ENCODE peak calls at places on chromosomes 12 and 14, in ten cellular contexts. One of them, this sample, is unnamed.
A peak's percentile ranks its signal among the peaks of the same experiment; 100 is the strongest.

GRCh38 chr12:53380797-53381738 is 1.1 kb downstream of the SP1 start:
- DNase-seq in mammary epithelial cell: peak; percentile 65
- DNase-seq in CD8-positive, alpha-beta T cell: no peak
- DNase-seq in aorta: peak; percentile 52
- DNase-seq in upper lobe of left lung: no peak
- DNase-seq in thoracic aorta: no peak
- DNase-seq in kidney epithelial cell: no peak
- DNase-seq in kidney: peak; percentile 66
- DNase-seq in K562: no peak
- DNase-seq in CD4-positive, CD25-positive, alpha-beta regulatory T cell: no peak
- DNase-seq in this sample: no peak

GRCh38 chr12:48021485-48022179 is 17.4 kb upstream of the COL2A1 start:
- DNase-seq in mammary epithelial cell: no peak
- DNase-seq in CD8-positive, alpha-beta T cell: no peak
- DNase-seq in aorta: no peak
- DNase-seq in upper lobe of left lung: peak; percentile 30
- DNase-seq in thoracic aorta: no peak
- DNase-seq in kidney epithelial cell: no peak
- DNase-seq in kidney: no peak
- DNase-seq in K562: no peak
- DNase-seq in CD4-positive, CD25-positive, alpha-beta regulatory T cell: no peak
- DNase-seq in this sample: no peak

GRCh38 chr14:68598621-68599447 is 194.0 kb downstream of the ZFP36L1 start:
- DNase-seq in mammary epithelial cell: peak; percentile 94
- DNase-seq in CD8-positive, alpha-beta T cell: no peak
- DNase-seq in aorta: peak; percentile 87
- DNase-seq in upper lobe of left lung: peak; percentile 86
- DNase-seq in thoracic aorta: peak; percentile 21
- DNase-seq in kidney epithelial cell: peak; percentile 75
- DNase-seq in kidney: no peak
- DNase-seq in K562: no peak
- DNase-seq in CD4-positive, CD25-positive, alpha-beta regulatory T cell: no peak
- DNase-seq in this sample: no peak

GRCh38 chr14:99281396-99281795 is 9.4 kb upstream of the BCL11B start:
- DNase-seq in mammary epithelial cell: no peak
- DNase-seq in CD8-positive, alpha-beta T cell: no peak
- DNase-seq in aorta: no peak
- DNase-seq in upper lobe of left lung: no peak
- DNase-seq in thoracic aorta: no peak
- DNase-seq in kidney epithelial cell: no peak
- DNase-seq in kidney: no peak
- DNase-seq in K562: no peak
- DNase-seq in CD4-positive, CD25-positive, alpha-beta regulatory T cell: no peak
- DNase-seq in this sample: no peak

GRCh38 chr12:42076976-42077375 is 67.7 kb downstream of the GXYLT1 start:
- DNase-seq in mammary epithelial cell: no peak
- DNase-seq in CD8-positive, alpha-beta T cell: no peak
- DNase-seq in aorta: no peak
- DNase-seq in upper lobe of left lung: no peak
- DNase-seq in thoracic aorta: no peak
- DNase-seq in kidney epithelial cell: no peak
- DNase-seq in kidney: no peak
- DNase-seq in K562: peak; percentile 10
- DNase-seq in CD4-positive, CD25-positive, alpha-beta regulatory T cell: no peak
- DNase-seq in this sample: no peak

GRCh38 chr14:104658325-104658712 is 31.1 kb upstream of the INF2 start:
- DNase-seq in mammary epithelial cell: no peak
- DNase-seq in CD8-positive, alpha-beta T cell: no peak
- DNase-seq in aorta: no peak
- DNase-seq in upper lobe of left lung: no peak
- DNase-seq in thoracic aorta: no peak
- DNase-seq in kidney epithelial cell: no peak
- DNase-seq in kidney: no peak
- DNase-seq in K562: no peak
- DNase-seq in CD4-positive, CD25-positive, alpha-beta regulatory T cell: no peak
- DNase-seq in this sample: no peak

GRCh38 chr12:53495903-53496751 is 3.1 kb downstream of the MAP3K12 start:
- DNase-seq in mammary epithelial cell: no peak
- DNase-seq in CD8-positive, alpha-beta T cell: no peak
- DNase-seq in aorta: peak; percentile 80
- DNase-seq in upper lobe of left lung: peak; percentile 58
- DNase-seq in thoracic aorta: no peak
- DNase-seq in kidney epithelial cell: no peak
- DNase-seq in kidney: peak; percentile 86
- DNase-seq in K562: peak; percentile 65
- DNase-seq in CD4-positive, CD25-positive, alpha-beta regulatory T cell: no peak
- DNase-seq in this sample: no peak

GRCh38 chr12:46926536-46926935 is 100.7 kb upstream of the SLC38A4 start:
- DNase-seq in mammary epithelial cell: no peak
- DNase-seq in CD8-positive, alpha-beta T cell: no peak
- DNase-seq in aorta: no peak
- DNase-seq in upper lobe of left lung: no peak
- DNase-seq in thoracic aorta: no peak
- DNase-seq in kidney epithelial cell: no peak
- DNase-seq in kidney: no peak
- DNase-seq in K562: no peak
- DNase-seq in CD4-positive, CD25-positive, alpha-beta regulatory T cell: no peak
- DNase-seq in this sample: no peak

DNA sequence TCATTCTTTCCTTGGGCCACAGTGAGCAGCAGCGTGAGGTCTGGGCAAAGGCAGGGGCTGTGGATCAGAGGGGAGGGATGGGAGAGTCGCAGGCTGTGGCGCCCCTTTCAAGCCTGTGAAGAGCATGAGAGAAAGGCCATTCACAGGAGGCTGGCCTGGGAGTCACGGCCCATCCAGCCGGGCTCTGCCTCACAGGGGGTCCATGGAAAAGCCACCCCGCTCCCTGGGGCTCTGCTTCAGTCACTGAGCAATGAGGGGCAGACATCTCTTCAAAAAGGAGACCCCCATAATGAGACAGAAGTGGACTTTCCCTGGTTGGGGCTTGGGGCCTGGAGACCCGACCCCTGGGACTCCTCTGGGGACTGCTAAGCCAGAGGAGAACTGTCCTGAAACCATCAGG is 117.0 kb upstream of the GSC start:
- DNase-seq in mammary epithelial cell: no peak
- DNase-seq in CD8-positive, alpha-beta T cell: no peak
- DNase-seq in aorta: no peak
- DNase-seq in upper lobe of left lung: no peak
- DNase-seq in thoracic aorta: no peak
- DNase-seq in kidney epithelial cell: no peak
- DNase-seq in kidney: no peak
- DNase-seq in K562: no peak
- DNase-seq in CD4-positive, CD25-positive, alpha-beta regulatory T cell: no peak
- DNase-seq in this sample: no peak
- H3K36me3 ChIP-seq in mammary epithelial cell: no peaks in the 10 kb centered on the region
- H3K36me3 ChIP-seq in CD8-positive, alpha-beta T cell: no peaks in the 10 kb centered on the region
- H3K36me3 ChIP-seq in aorta: no peaks in the 10 kb centered on the region
- H3K36me3 ChIP-seq in upper lobe of left lung: no peaks in the 10 kb centered on the region
- H3K36me3 ChIP-seq in thoracic aorta: no peaks in the 10 kb centered on the region
- H3K36me3 ChIP-seq in kidney epithelial cell: no peaks in the 10 kb centered on the region
- H3K36me3 ChIP-seq in kidney: no peaks in the 10 kb centered on the region
- H3K36me3 ChIP-seq in K562: no peaks in the 10 kb centered on the region
- H3K36me3 ChIP-seq in CD4-positive, CD25-positive, alpha-beta regulatory T cell: no peaks in the 10 kb centered on the region
- H3K36me3 ChIP-seq in this sample: no peaks in the 10 kb centered on the region

GRCh38 chr14:20988717-20989116 is 1.1 kb upstream of the METTL17 start:
- DNase-seq in mammary epithelial cell: no peak
- DNase-seq in CD8-positive, alpha-beta T cell: no peak
- DNase-seq in aorta: peak; percentile 56
- DNase-seq in upper lobe of left lung: peak; percentile 35
- DNase-seq in thoracic aorta: no peak
- DNase-seq in kidney epithelial cell: no peak
- DNase-seq in kidney: no peak
- DNase-seq in K562: no peak
- DNase-seq in CD4-positive, CD25-positive, alpha-beta regulatory T cell: no peak
- DNase-seq in this sample: no peak
- H3K4me3 ChIP-seq in mammary epithelial cell: no peak overlapping the region
- H3K4me3 ChIP-seq in CD8-positive, alpha-beta T cell: no peak overlapping the region
- H3K4me3 ChIP-seq in aorta: no peak overlapping the region
- H3K4me3 ChIP-seq in upper lobe of left lung: no peak overlapping the region
- H3K4me3 ChIP-seq in thoracic aorta: peak overlapping the region; percentile 88
- H3K4me3 ChIP-seq in kidney epithelial cell: no peak overlapping the region
- H3K4me3 ChIP-seq in kidney: peak overlapping the region; percentile 93
- H3K4me3 ChIP-seq in K562: no peak overlapping the region
- H3K4me3 ChIP-seq in CD4-positive, CD25-positive, alpha-beta regulatory T cell: peak overlapping the region; percentile 90
- H3K4me3 ChIP-seq in this sample: no peak overlapping the region

GRCh38 chr14:45028107-45028626 is 55.7 kb upstream of the PRPF39 start:
- DNase-seq in mammary epithelial cell: no peak
- DNase-seq in CD8-positive, alpha-beta T cell: no peak
- DNase-seq in aorta: no peak
- DNase-seq in upper lobe of left lung: no peak
- DNase-seq in thoracic aorta: no peak
- DNase-seq in kidney epithelial cell: no peak
- DNase-seq in kidney: no peak
- DNase-seq in K562: no peak
- DNase-seq in CD4-positive, CD25-positive, alpha-beta regulatory T cell: no peak
- DNase-seq in this sample: no peak
- H3K36me3 ChIP-seq in mammary epithelial cell: peaks cover 6% of the 10 kb centered on the region
- H3K36me3 ChIP-seq in CD8-positive, alpha-beta T cell: peaks cover 3% of the 10 kb centered on the region
- H3K36me3 ChIP-seq in aorta: peaks cover 2% of the 10 kb centered on the region
- H3K36me3 ChIP-seq in upper lobe of left lung: peaks cover 60% of the 10 kb centered on the region
- H3K36me3 ChIP-seq in thoracic aorta: peaks cover 15% of the 10 kb centered on the region
- H3K36me3 ChIP-seq in kidney epithelial cell: no peaks in the 10 kb centered on the region
- H3K36me3 ChIP-seq in kidney: peaks cover 14% of the 10 kb centered on the region
- H3K36me3 ChIP-seq in K562: no peaks in the 10 kb centered on the region
- H3K36me3 ChIP-seq in CD4-positive, CD25-positive, alpha-beta regulatory T cell: peaks cover 9% of the 10 kb centered on the region
- H3K36me3 ChIP-seq in this sample: peaks cover 37% of the 10 kb centered on the region

GRCh38 chr14:61470954-61471279 is 149.5 kb downstream of the PRKCH start:
- DNase-seq in mammary epithelial cell: no peak
- DNase-seq in CD8-positive, alpha-beta T cell: no peak
- DNase-seq in aorta: no peak
- DNase-seq in upper lobe of left lung: no peak
- DNase-seq in thoracic aorta: no peak
- DNase-seq in kidney epithelial cell: no peak
- DNase-seq in kidney: no peak
- DNase-seq in K562: no peak
- DNase-seq in CD4-positive, CD25-positive, alpha-beta regulatory T cell: no peak
- DNase-seq in this sample: no peak

GRCh38 chr14:61471297-61471980 is 150.1 kb downstream of the PRKCH start:
- DNase-seq in mammary epithelial cell: no peak
- DNase-seq in CD8-positive, alpha-beta T cell: no peak
- DNase-seq in aorta: no peak
- DNase-seq in upper lobe of left lung: no peak
- DNase-seq in thoracic aorta: no peak
- DNase-seq in kidney epithelial cell: no peak
- DNase-seq in kidney: no peak
- DNase-seq in K562: no peak
- DNase-seq in CD4-positive, CD25-positive, alpha-beta regulatory T cell: no peak
- DNase-seq in this sample: peak; percentile 54

GRCh38 chr14:61472801-61473376 is 151.5 kb downstream of the PRKCH start:
- DNase-seq in mammary epithelial cell: no peak
- DNase-seq in CD8-positive, alpha-beta T cell: peak; percentile 73
- DNase-seq in aorta: no peak
- DNase-seq in upper lobe of left lung: no peak
- DNase-seq in thoracic aorta: no peak
- DNase-seq in kidney epithelial cell: no peak
- DNase-seq in kidney: no peak
- DNase-seq in K562: no peak
- DNase-seq in CD4-positive, CD25-positive, alpha-beta regulatory T cell: peak; percentile 60
- DNase-seq in this sample: no peak

GRCh38 chr14:61470261-61470953 is 149.0 kb downstream of the PRKCH start:
- DNase-seq in mammary epithelial cell: peak; percentile 79
- DNase-seq in CD8-positive, alpha-beta T cell: no peak
- DNase-seq in aorta: no peak
- DNase-seq in upper lobe of left lung: no peak
- DNase-seq in thoracic aorta: no peak
- DNase-seq in kidney epithelial cell: peak; percentile 66
- DNase-seq in kidney: no peak
- DNase-seq in K562: no peak
- DNase-seq in CD4-positive, CD25-positive, alpha-beta regulatory T cell: no peak
- DNase-seq in this sample: peak; percentile 89

GRCh38 chr14:61472025-61472672 is 150.8 kb downstream of the PRKCH start:
- DNase-seq in mammary epithelial cell: peak; percentile 97
- DNase-seq in CD8-positive, alpha-beta T cell: peak; percentile 49
- DNase-seq in aorta: no peak
- DNase-seq in upper lobe of left lung: no peak
- DNase-seq in thoracic aorta: no peak
- DNase-seq in kidney epithelial cell: peak; percentile 97
- DNase-seq in kidney: no peak
- DNase-seq in K562: no peak
- DNase-seq in CD4-positive, CD25-positive, alpha-beta regulatory T cell: peak; percentile 35
- DNase-seq in this sample: peak; percentile 94
- H3K4me3 ChIP-seq in mammary epithelial cell: peak overlapping the region; percentile 49
- H3K4me3 ChIP-seq in CD8-positive, alpha-beta T cell: peak overlapping the region; percentile 10
- H3K4me3 ChIP-seq in aorta: no peak overlapping the region
- H3K4me3 ChIP-seq in upper lobe of left lung: peak overlapping the region; percentile 30
- H3K4me3 ChIP-seq in thoracic aorta: peak overlapping the region; percentile 69
- H3K4me3 ChIP-seq in kidney epithelial cell: peak overlapping the region; percentile 8
- H3K4me3 ChIP-seq in kidney: peak overlapping the region; percentile 47
- H3K4me3 ChIP-seq in K562: no peak overlapping the region
- H3K4me3 ChIP-seq in CD4-positive, CD25-positive, alpha-beta regulatory T cell: peak overlapping the region; percentile 78
- H3K4me3 ChIP-seq in this sample: peak overlapping the region; percentile 57

DNA sequence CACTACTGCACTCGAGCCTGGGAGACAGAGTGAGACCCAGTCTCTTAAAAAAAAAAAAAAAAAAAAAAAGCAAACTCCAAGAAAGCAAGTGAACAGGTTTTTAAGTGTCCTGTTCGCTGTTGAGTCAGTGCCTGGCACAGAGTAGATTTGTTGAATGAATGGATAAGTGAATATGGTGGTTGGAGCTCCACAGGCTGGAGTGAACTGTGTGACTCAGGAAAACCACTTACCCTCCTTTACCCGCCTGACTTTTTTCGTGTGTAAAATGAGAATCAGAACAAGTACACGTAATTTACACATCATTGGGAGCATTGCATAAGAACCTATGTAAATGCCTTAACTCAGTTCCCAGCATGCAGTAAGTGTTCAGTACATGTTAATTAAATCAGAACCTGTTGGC is 24.0 kb upstream of the ESRRB start:
- DNase-seq in mammary epithelial cell: no peak
- DNase-seq in CD8-positive, alpha-beta T cell: no peak
- DNase-seq in aorta: no peak
- DNase-seq in upper lobe of left lung: no peak
- DNase-seq in thoracic aorta: no peak
- DNase-seq in kidney epithelial cell: no peak
- DNase-seq in kidney: no peak
- DNase-seq in K562: no peak
- DNase-seq in CD4-positive, CD25-positive, alpha-beta regulatory T cell: no peak
- DNase-seq in this sample: no peak
- H3K36me3 ChIP-seq in mammary epithelial cell: no peaks in the 10 kb centered on the region
- H3K36me3 ChIP-seq in CD8-positive, alpha-beta T cell: no peaks in the 10 kb centered on the region
- H3K36me3 ChIP-seq in aorta: no peaks in the 10 kb centered on the region
- H3K36me3 ChIP-seq in upper lobe of left lung: no peaks in the 10 kb centered on the region
- H3K36me3 ChIP-seq in thoracic aorta: no peaks in the 10 kb centered on the region
- H3K36me3 ChIP-seq in kidney epithelial cell: no peaks in the 10 kb centered on the region
- H3K36me3 ChIP-seq in kidney: no peaks in the 10 kb centered on the region
- H3K36me3 ChIP-seq in K562: no peaks in the 10 kb centered on the region
- H3K36me3 ChIP-seq in CD4-positive, CD25-positive, alpha-beta regulatory T cell: no peaks in the 10 kb centered on the region
- H3K36me3 ChIP-seq in this sample: no peaks in the 10 kb centered on the region

This sample was measured in BE2C.